ENCODE peak calls at places on chromosomes 6 and 20, in five cellular contexts. Q is WTC11; B is heart left ventricle; W is SJSA1; X is activated CD8-positive, alpha-beta memory T cell treated with anti-CD3 and anti-CD28 coated beads for 48 hours. S is an unnamed sample.

GRCh38 chr6:136014454-136015421 is 163.2 kb downstream of the PDE7B start:
- DNase-seq in W (peak; percentile 86), X (no peak), B (peak; percentile 41), Q (no peak), S (no peak)

GRCh38 chr20:37222086-37222485 is 39.5 kb downstream of the GHRH start:
- DNase-seq in W (no peak), B (no peak), Q (no peak), X (no peak), S (no peak)

GRCh38 chr6:26044140-26045045 is 42.8 kb upstream of the HFE start:
- DNase-seq in X (no peak), W (peak; percentile 69), Q (no peak), B (no peak), S (no peak)

GRCh38 chr20:23223908-23224307 is 126.7 kb upstream of the NXT1 start:
- DNase-seq in X (no peak), Q (no peak), B (no peak), W (no peak), S (no peak)

GRCh38 chr6:14151773-14152172 is 34.2 kb downstream of the CD83 start:
- DNase-seq in B (no peak), W (no peak), X (no peak), Q (no peak), S (no peak)

GRCh38 chr20:36465109-36466080 is 75.9 kb upstream of the MYL9 start:
- DNase-seq in X (peak; percentile 9), W (peak; percentile 88), B (no peak), Q (no peak), S (no peak)

GRCh38 chr20:52118233-52118632 is 73.3 kb downstream of the ZFP64 start:
- DNase-seq in W (no peak), Q (no peak), X (no peak), B (no peak), S (no peak)

GRCh38 chr6:123926000-123926399 is 122.3 kb downstream of the NKAIN2 start:
- DNase-seq in W (no peak), B (no peak), Q (no peak), X (no peak), S (no peak)

GRCh38 chr6:20877008-20877937 is 343.0 kb downstream of the CDKAL1 start:
- DNase-seq in B (no peak), Q (no peak), W (peak; percentile 81), X (no peak), S (no peak)

GRCh38 chr6:28673417-28673799 is 147.7 kb downstream of the GPX5 start:
- DNase-seq in X (no peak), Q (no peak), B (no peak), W (no peak), S (no peak)

GRCh38 chr6:138645976-138646640 is 127.5 kb upstream of the CCDC28A start:
- DNase-seq in Q (no peak), B (no peak), X (no peak), W (no peak), S (no peak)

GRCh38 chr20:37868998-37869861 is 33.7 kb upstream of the VSTM2L start:
- DNase-seq in B (no peak), X (no peak), W (peak; percentile 88), Q (no peak), S (no peak)

GRCh38 chr6:100209323-100210137 is 215.5 kb upstream of the MCHR2 start:
- DNase-seq in Q (no peak), X (no peak), W (no peak), B (no peak), S (no peak)

GRCh38 chr6:46914279-46914810 is 7.4 kb downstream of the ADGRF5 start:
- DNase-seq in B (no peak), W (no peak), Q (no peak), X (no peak), S (no peak)

GRCh38 chr20:15637971-15638754 is 935.1 kb downstream of the KIF16B start:
- DNase-seq in W (no peak), Q (peak; percentile 17), B (no peak), X (no peak), S (no peak)

GRCh38 chr20:6094038-6094437 is 28.8 kb downstream of the FERMT1 start:
- DNase-seq in W (no peak), X (no peak), Q (no peak), B (no peak), S (no peak)

GRCh38 chr6:162856885-162857284 is 129.1 kb downstream of the PACRG start:
- DNase-seq in X (no peak), W (peak; percentile 66), B (no peak), Q (no peak), S (no peak)

GRCh38 chr20:50192364-50193168 is 1.9 kb downstream of the CEBPB start:
- DNase-seq in W (peak; percentile 89), X (peak; percentile 57), B (peak; percentile 84), Q (peak; percentile 73), S (no peak)

GRCh38 chr6:147000545-147001488 is 203.4 kb upstream of the STXBP5 start:
- DNase-seq in X (no peak), Q (no peak), W (no peak), B (no peak), S (no peak)

GRCh38 chr6:168355716-168356522 is 36.3 kb upstream of the DACT2 start:
- DNase-seq in X (peak; percentile 16), B (peak; percentile 55), Q (peak; percentile 71), W (no peak), S (no peak)

GRCh38 chr6:155132617-155133016 is 131.2 kb upstream of the CLDN20 start:
- DNase-seq in Q (no peak), W (no peak), B (no peak), X (no peak), S (no peak)

GRCh38 chr6:34680802-34681515 is 15.6 kb downstream of the ILRUN start:
- DNase-seq in X (no peak), W (no peak), B (no peak), Q (no peak), S (no peak)

GRCh38 chr6:146544783-146545182 is 1.1 kb downstream of the RAB32 start:
- DNase-seq in Q (no peak), X (no peak), W (no peak), B (no peak), S (no peak)

GRCh38 chr6:135129139-135129867 is 51.8 kb upstream of the MYB start:
- DNase-seq in W (no peak), Q (no peak), B (no peak), X (no peak), S (no peak)

GRCh38 chr6:105509506-105510331 is 106.8 kb upstream of the PREP start:
- DNase-seq in Q (peak; percentile 41), B (peak; percentile 50), W (no peak), X (no peak), S (no peak)